ENCODE peak calls at places on chromosomes 16 and 17, in ten cellular contexts. K, P, E, W, D, A, C, R, X and O are unnamed samples.

GRCh38 chr17:7781467-7781866 is 52.5 kb upstream of the KDM6B start:
- ATAC-seq in K (no peak), P (no peak), E (no peak), W (no peak), D (no peak), A (peak), C (peak), R (peak), X (no peak), O (no peak)

GRCh38 chr17:28807925-28808641 is 34.5 kb downstream of the FAM222B start:
- ATAC-seq in K (peak), P (no peak), E (no peak), W (no peak), D (no peak), A (no peak), C (no peak), R (no peak), X (peak), O (no peak)

GRCh38 chr17:35520043-35520442 is 17.4 kb downstream of the SLFN12L start:
- ATAC-seq in K (no peak), P (peak), E (no peak), W (no peak), D (no peak), A (no peak), C (no peak), R (no peak), X (no peak), O (no peak)

GRCh38 chr17:17090642-17091103 is 48.4 kb downstream of the MPRIP start:
- ATAC-seq in K (no peak), P (no peak), E (peak), W (no peak), D (no peak), A (peak), C (no peak), R (peak), X (no peak), O (no peak)

GRCh38 chr17:16933317-16934132 is 38.4 kb downstream of the TNFRSF13B start:
- ATAC-seq in K (no peak), P (no peak), E (no peak), W (no peak), D (no peak), A (no peak), C (no peak), R (no peak), X (no peak), O (no peak)

GRCh38 chr17:1737531-1738291 is 5.0 kb upstream of the SERPINF2 start:
- ATAC-seq in K (peak), P (no peak), E (peak), W (peak), D (no peak), A (peak), C (no peak), R (peak), X (peak), O (no peak)

GRCh38 chr16:57277586-57277985 is 6.9 kb downstream of the PLLP start:
- ATAC-seq in K (no peak), P (peak), E (peak), W (no peak), D (peak), A (peak), C (peak), R (peak), X (no peak), O (peak)

GRCh38 chr17:45309400-45309799 is 7.4 kb downstream of the MAP3K14 start:
- ATAC-seq in K (no peak), P (no peak), E (no peak), W (no peak), D (no peak), A (no peak), C (no peak), R (no peak), X (no peak), O (no peak)

GRCh38 chr17:35865412-35866355 is 3.0 kb downstream of the HEATR9 start:
- ATAC-seq in K (no peak), P (no peak), E (no peak), W (no peak), D (peak), A (no peak), C (no peak), R (no peak), X (no peak), O (no peak)

GRCh38 chr17:45785373-45786193 is 1.5 kb downstream of the CRHR1 start:
- ATAC-seq in K (peak), P (no peak), E (no peak), W (no peak), D (no peak), A (peak), C (no peak), R (peak), X (peak), O (no peak)

GRCh38 chr16:84478172-84478948 is 26.1 kb downstream of the MEAK7 start:
- ATAC-seq in K (no peak), P (no peak), E (peak), W (no peak), D (peak), A (no peak), C (no peak), R (no peak), X (no peak), O (no peak)

GRCh38 chr16:65223335-65223734 is 101.5 kb upstream of the CDH11 start:
- ATAC-seq in K (no peak), P (no peak), E (no peak), W (no peak), D (no peak), A (no peak), C (no peak), R (no peak), X (no peak), O (no peak)